ENCODE peak calls at places on chromosome 19, in four cellular contexts. C, O, G and P are unnamed samples. For H3K4me1, the result is how much of the 10 kb centered on the place peaks cover.

GRCh38 chr19:48510421-48511268 is 990 bp downstream of the LMTK3 start:
- DNase-seq in O (peak), G (peak), C (peak), P (no peak)

GRCh38 chr19:15438124-15438496 is 11.6 kb downstream of the WIZ start:
- DNase-seq in G (no peak), C (no peak), O (no peak), P (no peak)

GRCh38 chr19:4913996-4914735 is 4.9 kb downstream of the UHRF1 start:
- DNase-seq in G (no peak), O (no peak), C (no peak), P (no peak)

GRCh38 chr19:11281336-11282049 is 14.5 kb upstream of the TSPAN16 start:
- DNase-seq in O (no peak), C (peak), G (no peak), P (no peak)

GRCh38 chr19:11736696-11737095 is 2.0 kb downstream of the ZNF823 start:
- DNase-seq in G (no peak), O (no peak), C (peak), P (no peak)

GRCh38 chr19:33124207-33125098 is 7.5 kb upstream of the WDR88 start:
- DNase-seq in G (no peak), C (peak), O (no peak), P (no peak)

GRCh38 chr19:31135841-31136240 is 213.4 kb downstream of the TSHZ3 start:
- DNase-seq in O (no peak), C (no peak), G (no peak), P (no peak)

GRCh38 chr19:5655412-5655811 is 24.9 kb downstream of the MICOS13 start:
- DNase-seq in C (no peak), O (no peak), G (no peak), P (no peak)

GRCh38 chr19:10431943-10432735 is 11.8 kb downstream of the PDE4A start:
- DNase-seq in C (peak), G (no peak), O (no peak), P (no peak)

GRCh38 chr19:4914736-4915501 is 5.6 kb downstream of the UHRF1 start:
- DNase-seq in G (no peak), O (no peak), C (no peak), P (no peak)

GRCh38 chr19:30686252-30686762 is 314.1 kb downstream of the ZNF536 start:
- DNase-seq in G (no peak), O (no peak), C (peak), P (no peak)

GRCh38 chr19:13260883-13261653 is 110.9 kb downstream of the IER2 start:
- DNase-seq in C (no peak), O (no peak), G (no peak), P (no peak)

GRCh38 chr19:29260477-29261317 is 47.7 kb upstream of the UQCRFS1 start:
- DNase-seq in C (peak), G (no peak), O (no peak), P (peak)

GRCh38 chr19:46232468-46232867 is 2.9 kb downstream of the IGFL1 start:
- DNase-seq in C (no peak), O (no peak), G (no peak), P (no peak)

GRCh38 chr19:7349961-7350711 is 1.4 kb downstream of the ARHGEF18 start:
- DNase-seq in G (no peak), O (peak), C (no peak), P (no peak)

GRCh38 chr19:18961767-18962423 is 20.9 kb upstream of the HOMER3 start:
- DNase-seq in C (peak), G (no peak), O (no peak), P (no peak)

GRCh38 chr19:49017666-49018351 is 918 bp upstream of the LHB start:
- DNase-seq in G (no peak), C (peak), O (peak), P (no peak)

GRCh38 chr19:4980087-4980486 is 11.2 kb downstream of the KDM4B start:
- DNase-seq in O (no peak), G (no peak), C (peak), P (no peak)

GRCh38 chr19:22610121-22610520 is 24.0 kb upstream of the ZNF492 start:
- DNase-seq in G (no peak), O (no peak), C (no peak), P (no peak)

GRCh38 chr19:5823579-5824281 is 15.8 kb downstream of the FUT6 start:
- DNase-seq in C (peak), O (no peak), G (no peak), P (no peak)

GRCh38 chr19:18013621-18014111 is 5.7 kb downstream of the ARRDC2 start:
- DNase-seq in C (no peak), O (no peak), G (no peak), P (no peak)

GRCh38 chr19:19579533-19580361 is 38.7 kb downstream of the PBX4 start:
- DNase-seq in O (no peak), G (no peak), C (no peak), P (no peak)

GRCh38 chr19:43380771-43381386 is 27.4 kb downstream of the CD177 start:
- DNase-seq in O (no peak), C (no peak), G (no peak), P (no peak)

GRCh38 chr19:4720037-4720700 is 3.5 kb downstream of the DPP9 start:
- DNase-seq in O (no peak), C (no peak), G (no peak), P (no peak)

GRCh38 chr19:40750035-40750284 is 317 bp downstream of the ACTMAP start:
- DNase-seq in C (no peak), O (no peak), G (no peak), P (no peak)

GRCh38 chr19:6103217-6103644 is 7.1 kb downstream of the RFX2 start:
- DNase-seq in C (no peak), G (peak), O (peak), P (peak)

GRCh38 chr19:13396256-13397080 is 109.8 kb downstream of the CACNA1A start:
- DNase-seq in G (no peak), O (peak), C (no peak), P (no peak)

GRCh38 chr19:38401148-38401547 is 1.7 kb upstream of the FAM98C start:
- DNase-seq in C (no peak), O (no peak), G (no peak), P (no peak)

GRCh38 chr19:48660854-48661731 is 11.7 kb downstream of the NTN5 start:
- DNase-seq in G (peak), C (peak), O (peak), P (peak)

GRCh38 chr19:10398819-10399218 is 4.5 kb downstream of the CDC37 start:
- DNase-seq in O (no peak), G (no peak), C (no peak), P (no peak)

GRCh38 chr19:10899171-10899653 is 27.9 kb downstream of the CARM1 start:
- DNase-seq in C (peak), G (no peak), O (no peak), P (no peak)

GRCh38 chr19:14435320-14436050 is 2.4 kb downstream of the PKN1 start:
- DNase-seq in C (no peak), O (no peak), G (no peak), P (no peak)
- H3K4me1 ChIP-seq in C (under half), O (under half), G (under half), P (half or more)

GRCh38 chr19:34430738-34431625 is 2.8 kb downstream of the UBA2 start:
- DNase-seq in G (no peak), C (peak), O (no peak), P (no peak)

GRCh38 chr19:34436716-34437115 is 8.5 kb downstream of the UBA2 start:
- DNase-seq in G (no peak), O (no peak), C (no peak), P (no peak)

GRCh38 chr19:34429553-34429952 is 1.4 kb downstream of the UBA2 start:
- DNase-seq in O (no peak), G (no peak), C (no peak), P (no peak)

GRCh38 chr19:34431681-34432402 is 3.7 kb downstream of the UBA2 start:
- DNase-seq in O (no peak), G (no peak), C (no peak), P (no peak)

GRCh38 chr19:34432797-34433196 is 4.6 kb downstream of the UBA2 start:
- DNase-seq in G (peak), O (no peak), C (no peak), P (no peak)
- TF ChIP-seq EP300 in G (peak), O (no peak), C (no peak), P (peak)

DNA sequence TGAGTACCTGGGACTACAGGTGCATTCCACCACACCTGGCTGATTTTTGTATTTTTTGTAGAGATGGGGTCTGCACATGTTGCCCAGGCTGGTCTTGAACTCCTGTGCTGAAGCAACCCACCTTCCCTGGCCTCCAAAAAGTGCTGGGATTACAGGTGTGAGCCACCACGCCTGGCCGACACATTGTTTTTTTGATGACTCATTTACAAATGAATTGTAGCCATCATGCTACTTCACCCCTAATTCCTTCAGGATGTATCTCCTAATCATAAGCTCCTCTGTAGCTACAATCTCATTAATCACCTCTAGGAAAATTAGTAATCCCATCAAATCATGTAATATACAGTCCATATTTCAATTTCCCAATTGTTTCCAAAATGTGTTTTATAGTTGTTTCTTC is 17.9 kb downstream of the RELB start:
- DNase-seq in G (no peak), O (no peak), C (no peak), P (no peak)
- H3K4me1 ChIP-seq in G (under half), O (under half), C (under half), P (under half)

GRCh38 chr19:42229855-42230331 is 9.8 kb downstream of the ZNF526 start:
- DNase-seq in G (no peak), O (no peak), C (no peak), P (no peak)
- TF ChIP-seq EP300 in G (no peak), O (no peak), C (no peak), P (no peak)

GRCh38 chr19:1015061-1015781 is 5.7 kb downstream of the TMEM259 start:
- DNase-seq in G (no peak), O (no peak), C (no peak), P (no peak)
- H3K4me1 ChIP-seq in G (half or more), O (under half), C (under half), P (half or more)